ENCODE peak calls at places on chromosomes 4 and X, in eight cellular contexts. One of them, this sample, is unnamed.

GRCh38 chrX:21781525-21781924 is 23.6 kb upstream of the SMPX start:
- DNase-seq in GM04503: no peak
- DNase-seq in cardiac septum: no peak
- DNase-seq in neuronal stem cell: no peak
- DNase-seq in pancreas: no peak
- DNase-seq in T-cell: no peak
- DNase-seq in ELF-1: no peak
- DNase-seq in tibial artery: no peak
- DNase-seq in this sample: no peak

GRCh38 chr4:1579834-1580686 is 104.1 kb downstream of the FAM53A start:
- DNase-seq in pancreas: peak
- DNase-seq in T-cell: peak
- DNase-seq in ELF-1: peak
- DNase-seq in tibial artery: peak
- DNase-seq in GM04503: peak
- DNase-seq in cardiac septum: peak
- DNase-seq in neuronal stem cell: peak
- DNase-seq in this sample: peak

GRCh38 chrX:38110231-38110630 is 103.9 kb downstream of the SYTL5 start:
- DNase-seq in neuronal stem cell: no peak
- DNase-seq in GM04503: no peak
- DNase-seq in pancreas: no peak
- DNase-seq in T-cell: no peak
- DNase-seq in ELF-1: no peak
- DNase-seq in tibial artery: no peak
- DNase-seq in cardiac septum: no peak
- DNase-seq in this sample: no peak

GRCh38 chr4:65502151-65502691 is 168.1 kb downstream of the EPHA5 start:
- DNase-seq in pancreas: no peak
- DNase-seq in tibial artery: no peak
- DNase-seq in cardiac septum: no peak
- DNase-seq in GM04503: peak
- DNase-seq in T-cell: no peak
- DNase-seq in neuronal stem cell: no peak
- DNase-seq in ELF-1: no peak
- DNase-seq in this sample: no peak

GRCh38 chr4:138870739-138871633 is 144.6 kb upstream of the NOCT start:
- DNase-seq in pancreas: peak
- DNase-seq in T-cell: peak
- DNase-seq in tibial artery: peak
- DNase-seq in cardiac septum: no peak
- DNase-seq in neuronal stem cell: peak
- DNase-seq in GM04503: peak
- DNase-seq in ELF-1: peak
- DNase-seq in this sample: no peak

GRCh38 chr4:143641406-143641805 is 59.1 kb downstream of the FREM3 start:
- DNase-seq in cardiac septum: no peak
- DNase-seq in tibial artery: no peak
- DNase-seq in pancreas: no peak
- DNase-seq in GM04503: no peak
- DNase-seq in T-cell: no peak
- DNase-seq in ELF-1: no peak
- DNase-seq in neuronal stem cell: no peak
- DNase-seq in this sample: no peak

GRCh38 chr4:72418458-72418857 is 150.6 kb downstream of the ADAMTS3 start:
- DNase-seq in pancreas: no peak
- DNase-seq in GM04503: peak
- DNase-seq in tibial artery: no peak
- DNase-seq in cardiac septum: no peak
- DNase-seq in neuronal stem cell: no peak
- DNase-seq in T-cell: no peak
- DNase-seq in ELF-1: no peak
- DNase-seq in this sample: no peak

GRCh38 chrX:42398967-42399631 is 378.9 kb downstream of the PPP1R2C start:
- DNase-seq in T-cell: no peak
- DNase-seq in neuronal stem cell: no peak
- DNase-seq in pancreas: no peak
- DNase-seq in cardiac septum: no peak
- DNase-seq in GM04503: no peak
- DNase-seq in tibial artery: no peak
- DNase-seq in ELF-1: no peak
- DNase-seq in this sample: no peak

GRCh38 chr4:118811008-118811764 is 24.7 kb downstream of the SEC24D start:
- DNase-seq in T-cell: no peak
- DNase-seq in cardiac septum: no peak
- DNase-seq in GM04503: peak
- DNase-seq in tibial artery: no peak
- DNase-seq in pancreas: no peak
- DNase-seq in ELF-1: no peak
- DNase-seq in neuronal stem cell: no peak
- DNase-seq in this sample: no peak

GRCh38 chr4:128847074-128847724 is 37.7 kb downstream of the JADE1 start:
- DNase-seq in ELF-1: no peak
- DNase-seq in T-cell: no peak
- DNase-seq in neuronal stem cell: no peak
- DNase-seq in GM04503: no peak
- DNase-seq in cardiac septum: peak
- DNase-seq in tibial artery: no peak
- DNase-seq in pancreas: no peak
- DNase-seq in this sample: no peak

GRCh38 chr4:77172336-77172735 is 15.3 kb downstream of the CCNG2 start:
- DNase-seq in pancreas: no peak
- DNase-seq in ELF-1: no peak
- DNase-seq in GM04503: peak
- DNase-seq in neuronal stem cell: no peak
- DNase-seq in cardiac septum: no peak
- DNase-seq in tibial artery: no peak
- DNase-seq in T-cell: no peak
- DNase-seq in this sample: no peak

GRCh38 chr4:156933633-156934258 is 37.9 kb downstream of the PDGFC start:
- DNase-seq in tibial artery: no peak
- DNase-seq in T-cell: no peak
- DNase-seq in pancreas: no peak
- DNase-seq in ELF-1: no peak
- DNase-seq in cardiac septum: no peak
- DNase-seq in GM04503: peak
- DNase-seq in neuronal stem cell: no peak
- DNase-seq in this sample: no peak

GRCh38 chrX:69051901-69052300 is 113.4 kb downstream of the PJA1 start:
- DNase-seq in pancreas: no peak
- DNase-seq in GM04503: no peak
- DNase-seq in neuronal stem cell: no peak
- DNase-seq in cardiac septum: no peak
- DNase-seq in T-cell: no peak
- DNase-seq in tibial artery: no peak
- DNase-seq in ELF-1: no peak
- DNase-seq in this sample: no peak

GRCh38 chrX:127030011-127030738 is 210.6 kb downstream of the PRR32 start:
- DNase-seq in cardiac septum: no peak
- DNase-seq in ELF-1: no peak
- DNase-seq in pancreas: no peak
- DNase-seq in GM04503: no peak
- DNase-seq in tibial artery: no peak
- DNase-seq in neuronal stem cell: no peak
- DNase-seq in T-cell: no peak
- DNase-seq in this sample: no peak

GRCh38 chrX:11791090-11791489 is 33.1 kb downstream of the MSL3 start:
- DNase-seq in pancreas: no peak
- DNase-seq in ELF-1: no peak
- DNase-seq in cardiac septum: no peak
- DNase-seq in T-cell: no peak
- DNase-seq in neuronal stem cell: no peak
- DNase-seq in tibial artery: no peak
- DNase-seq in GM04503: no peak
- DNase-seq in this sample: no peak

GRCh38 chr4:837772-838171 is 11.8 kb upstream of the CPLX1 start:
- DNase-seq in pancreas: no peak
- DNase-seq in cardiac septum: no peak
- DNase-seq in GM04503: no peak
- DNase-seq in neuronal stem cell: no peak
- DNase-seq in T-cell: no peak
- DNase-seq in ELF-1: no peak
- DNase-seq in tibial artery: no peak
- DNase-seq in this sample: no peak

GRCh38 chrX:57282568-57282967 is 3.9 kb upstream of the FAAH2 start:
- DNase-seq in neuronal stem cell: no peak
- DNase-seq in T-cell: no peak
- DNase-seq in ELF-1: peak
- DNase-seq in GM04503: no peak
- DNase-seq in tibial artery: no peak
- DNase-seq in cardiac septum: no peak
- DNase-seq in pancreas: no peak
- DNase-seq in this sample: no peak

GRCh38 chr4:130257271-130257670 is 1161.3 kb downstream of the C4orf33 start:
- DNase-seq in GM04503: peak
- DNase-seq in pancreas: no peak
- DNase-seq in neuronal stem cell: no peak
- DNase-seq in tibial artery: no peak
- DNase-seq in ELF-1: no peak
- DNase-seq in cardiac septum: no peak
- DNase-seq in T-cell: no peak
- DNase-seq in this sample: no peak

GRCh38 chr4:113141901-113142346 is 92.5 kb downstream of the ANK2 start:
- DNase-seq in ELF-1: no peak
- DNase-seq in pancreas: no peak
- DNase-seq in neuronal stem cell: no peak
- DNase-seq in tibial artery: no peak
- DNase-seq in T-cell: no peak
- DNase-seq in GM04503: peak
- DNase-seq in cardiac septum: no peak
- DNase-seq in this sample: no peak

GRCh38 chr4:16859031-16859430 is 39.4 kb downstream of the LDB2 start:
- DNase-seq in T-cell: no peak
- DNase-seq in tibial artery: no peak
- DNase-seq in cardiac septum: no peak
- DNase-seq in GM04503: no peak
- DNase-seq in ELF-1: no peak
- DNase-seq in neuronal stem cell: no peak
- DNase-seq in pancreas: no peak
- DNase-seq in this sample: no peak

GRCh38 chr4:169492436-169493163 is 119.8 kb downstream of the NEK1 start:
- DNase-seq in pancreas: no peak
- DNase-seq in T-cell: peak
- DNase-seq in ELF-1: peak
- DNase-seq in cardiac septum: no peak
- DNase-seq in neuronal stem cell: peak
- DNase-seq in tibial artery: no peak
- DNase-seq in GM04503: no peak
- DNase-seq in this sample: no peak

GRCh38 chrX:1767026-1767425 is 152.2 kb downstream of the ASMT start:
- DNase-seq in tibial artery: no peak
- DNase-seq in neuronal stem cell: no peak
- DNase-seq in cardiac septum: no peak
- DNase-seq in T-cell: no peak
- DNase-seq in ELF-1: peak
- DNase-seq in pancreas: no peak
- DNase-seq in GM04503: no peak
- DNase-seq in this sample: no peak

GRCh38 chr4:83855044-83855443 is 319.1 kb downstream of the GPAT3 start:
- DNase-seq in pancreas: no peak
- DNase-seq in cardiac septum: no peak
- DNase-seq in T-cell: no peak
- DNase-seq in tibial artery: no peak
- DNase-seq in GM04503: peak
- DNase-seq in ELF-1: no peak
- DNase-seq in neuronal stem cell: no peak
- DNase-seq in this sample: no peak

GRCh38 chr4:78386679-78387078 is 164.9 kb upstream of the ANXA3 start:
- DNase-seq in GM04503: no peak
- DNase-seq in cardiac septum: no peak
- DNase-seq in ELF-1: no peak
- DNase-seq in pancreas: no peak
- DNase-seq in tibial artery: no peak
- DNase-seq in T-cell: no peak
- DNase-seq in neuronal stem cell: no peak
- DNase-seq in this sample: no peak

GRCh38 chr4:13950491-13950890 is 323.0 kb upstream of the BOD1L1 start:
- DNase-seq in T-cell: no peak
- DNase-seq in tibial artery: no peak
- DNase-seq in GM04503: no peak
- DNase-seq in ELF-1: peak
- DNase-seq in cardiac septum: no peak
- DNase-seq in pancreas: no peak
- DNase-seq in neuronal stem cell: no peak
- DNase-seq in this sample: no peak

GRCh38 chr4:124777007-124777406 is 64.5 kb upstream of the ANKRD50 start:
- DNase-seq in GM04503: no peak
- DNase-seq in tibial artery: no peak
- DNase-seq in pancreas: no peak
- DNase-seq in neuronal stem cell: no peak
- DNase-seq in ELF-1: no peak
- DNase-seq in cardiac septum: no peak
- DNase-seq in T-cell: no peak
- DNase-seq in this sample: no peak

GRCh38 chr4:87030606-87031441 is 96.0 kb downstream of the AFF1 start:
- DNase-seq in T-cell: no peak
- DNase-seq in cardiac septum: no peak
- DNase-seq in GM04503: no peak
- DNase-seq in ELF-1: peak
- DNase-seq in tibial artery: no peak
- DNase-seq in neuronal stem cell: no peak
- DNase-seq in pancreas: no peak
- DNase-seq in this sample: no peak

GRCh38 chr4:147110968-147111367 is 165.3 kb upstream of the TTC29 start:
- DNase-seq in GM04503: no peak
- DNase-seq in cardiac septum: no peak
- DNase-seq in pancreas: no peak
- DNase-seq in tibial artery: no peak
- DNase-seq in T-cell: no peak
- DNase-seq in ELF-1: no peak
- DNase-seq in neuronal stem cell: no peak
- DNase-seq in this sample: no peak

GRCh38 chr4:147730333-147730732 is 1.6 kb upstream of the ARHGAP10 start:
- DNase-seq in neuronal stem cell: peak
- DNase-seq in ELF-1: peak
- DNase-seq in GM04503: no peak
- DNase-seq in cardiac septum: no peak
- DNase-seq in T-cell: no peak
- DNase-seq in pancreas: no peak
- DNase-seq in tibial artery: no peak
- DNase-seq in this sample: no peak

GRCh38 chr4:144705861-144706590 is 60.1 kb downstream of the HHIP start:
- DNase-seq in pancreas: no peak
- DNase-seq in T-cell: no peak
- DNase-seq in tibial artery: no peak
- DNase-seq in neuronal stem cell: peak
- DNase-seq in cardiac septum: no peak
- DNase-seq in GM04503: no peak
- DNase-seq in ELF-1: no peak
- DNase-seq in this sample: no peak

GRCh38 chr4:163161536-163162205 is 5.0 kb downstream of the NAF1 start:
- DNase-seq in GM04503: no peak
- DNase-seq in cardiac septum: no peak
- DNase-seq in tibial artery: no peak
- DNase-seq in pancreas: no peak
- DNase-seq in neuronal stem cell: no peak
- DNase-seq in T-cell: no peak
- DNase-seq in ELF-1: no peak
- DNase-seq in this sample: no peak

GRCh38 chr4:79651516-79651915 is 243.5 kb upstream of the GK2 start:
- DNase-seq in GM04503: no peak
- DNase-seq in tibial artery: no peak
- DNase-seq in cardiac septum: no peak
- DNase-seq in T-cell: no peak
- DNase-seq in ELF-1: no peak
- DNase-seq in pancreas: no peak
- DNase-seq in neuronal stem cell: no peak
- DNase-seq in this sample: no peak

GRCh38 chr4:3233391-3234071 is 15.4 kb upstream of the MSANTD1 start:
- DNase-seq in GM04503: no peak
- DNase-seq in ELF-1: no peak
- DNase-seq in neuronal stem cell: no peak
- DNase-seq in T-cell: no peak
- DNase-seq in pancreas: no peak
- DNase-seq in cardiac septum: no peak
- DNase-seq in tibial artery: no peak
- DNase-seq in this sample: peak

GRCh38 chrX:150291014-150291413 is 72.1 kb upstream of the MAMLD1 start:
- DNase-seq in GM04503: no peak
- DNase-seq in neuronal stem cell: no peak
- DNase-seq in T-cell: no peak
- DNase-seq in tibial artery: no peak
- DNase-seq in ELF-1: no peak
- DNase-seq in pancreas: no peak
- DNase-seq in cardiac septum: no peak
- DNase-seq in this sample: no peak